ENCODE peak calls at places on chromosomes 6 and 20, in nine cellular contexts. C, E, A, Y, W, Q, O, T and D are unnamed samples.
A peak's percentile ranks its signal among the peaks of the same experiment; 100 is the strongest.

GRCh38 chr6:38708483-38708882 is 5.5 kb upstream of the GLO1 start:
- DNase-seq in C (no peak), E (peak; percentile 19), A (no peak), Y (no peak), W (no peak), Q (no peak), O (no peak), T (no peak), D (no peak)

GRCh38 chr6:133205304-133205703 is 35.9 kb upstream of the EYA4 start:
- DNase-seq in C (no peak), E (no peak), A (no peak), Y (no peak), W (no peak), Q (no peak), O (no peak), T (no peak), D (no peak)

GRCh38 chr6:169229611-169230321 is 23.9 kb downstream of the THBS2 start:
- DNase-seq in C (no peak), E (no peak), A (no peak), Y (no peak), W (no peak), Q (no peak), O (no peak), T (no peak), D (no peak)

GRCh38 chr6:39961178-39961577 is 26.9 kb upstream of the MOCS1 start:
- DNase-seq in C (peak; percentile 47), E (peak; percentile 52), A (no peak), Y (no peak), W (no peak), Q (no peak), O (no peak), T (no peak), D (no peak)

GRCh38 chr6:170135461-170135820 is 155.4 kb downstream of the DLL1 start:
- DNase-seq in C (no peak), E (no peak), A (no peak), Y (no peak), W (no peak), Q (no peak), O (no peak), T (no peak), D (no peak)

GRCh38 chr6:137277971-137278602 is 58.9 kb upstream of the IFNGR1 start:
- DNase-seq in C (peak; percentile 84), E (peak; percentile 48), A (peak; percentile 58), Y (peak; percentile 32), W (no peak), Q (peak; percentile 45), O (peak; percentile 28), T (peak; percentile 15), D (peak; percentile 85)

GRCh38 chr20:35652641-35653429 is 11.9 kb downstream of the CPNE1 start:
- DNase-seq in C (no peak), E (no peak), A (no peak), Y (no peak), W (no peak), Q (no peak), O (no peak), T (no peak), D (no peak)

GRCh38 chr6:56837322-56837894 is 117.5 kb upstream of the BEND6 start:
- DNase-seq in C (no peak), E (no peak), A (no peak), Y (no peak), W (no peak), Q (no peak), O (no peak), T (no peak), D (no peak)

GRCh38 chr6:32087574-32088486 is 21.3 kb downstream of the TNXB start:
- DNase-seq in C (peak; percentile 46), E (peak; percentile 81), A (peak; percentile 73), Y (peak; percentile 81), W (peak; percentile 49), Q (peak; percentile 96), O (peak; percentile 82), T (peak; percentile 94), D (peak; percentile 88)

GRCh38 chr20:44050925-44051660 is 135.9 kb downstream of the JPH2 start:
- DNase-seq in C (no peak), E (no peak), A (no peak), Y (no peak), W (no peak), Q (no peak), O (no peak), T (no peak), D (no peak)

GRCh38 chr6:130313206-130313605 is 52.6 kb upstream of the TMEM200A start:
- DNase-seq in C (no peak), E (no peak), A (no peak), Y (peak; percentile 38), W (no peak), Q (no peak), O (no peak), T (peak; percentile 18), D (no peak)

GRCh38 chr6:147161974-147162495 is 42.2 kb upstream of the STXBP5 start:
- DNase-seq in C (peak; percentile 95), E (peak; percentile 89), A (no peak), Y (no peak), W (no peak), Q (peak; percentile 23), O (no peak), T (no peak), D (peak; percentile 89)

GRCh38 chr6:56713285-56713684 is 70.6 kb upstream of the DST start:
- DNase-seq in C (peak; percentile 89), E (peak; percentile 82), A (no peak), Y (peak; percentile 77), W (no peak), Q (peak; percentile 63), O (peak; percentile 44), T (no peak), D (peak; percentile 92)

GRCh38 chr20:63977392-63978276 is 1.8 kb downstream of the SAMD10 start:
- DNase-seq in C (peak; percentile 88), E (peak; percentile 76), A (no peak), Y (no peak), W (no peak), Q (peak; percentile 71), O (peak; percentile 87), T (no peak), D (peak; percentile 51)

GRCh38 chr6:85574932-85575598 is 18.6 kb downstream of the SNX14 start:
- DNase-seq in C (peak; percentile 89), E (peak; percentile 85), A (no peak), Y (no peak), W (no peak), Q (peak; percentile 8), O (peak; percentile 52), T (no peak), D (peak; percentile 70)

GRCh38 chr6:5786321-5787053 is 220.2 kb downstream of the NRN1 start:
- DNase-seq in C (no peak), E (no peak), A (no peak), Y (no peak), W (no peak), Q (no peak), O (no peak), T (no peak), D (no peak)

GRCh38 chr6:158387036-158387435 is 74.8 kb downstream of the TULP4 start:
- DNase-seq in C (no peak), E (peak; percentile 26), A (no peak), Y (peak; percentile 4), W (no peak), Q (no peak), O (peak; percentile 46), T (no peak), D (no peak)
- TF ChIP-seq CTCF in C (peak; percentile 2), E (peak; percentile 22), A (no peak), Y (no peak), W (no peak), Q (no peak), O (peak; percentile 31), T (no peak), D (peak; percentile 40)

DNA sequence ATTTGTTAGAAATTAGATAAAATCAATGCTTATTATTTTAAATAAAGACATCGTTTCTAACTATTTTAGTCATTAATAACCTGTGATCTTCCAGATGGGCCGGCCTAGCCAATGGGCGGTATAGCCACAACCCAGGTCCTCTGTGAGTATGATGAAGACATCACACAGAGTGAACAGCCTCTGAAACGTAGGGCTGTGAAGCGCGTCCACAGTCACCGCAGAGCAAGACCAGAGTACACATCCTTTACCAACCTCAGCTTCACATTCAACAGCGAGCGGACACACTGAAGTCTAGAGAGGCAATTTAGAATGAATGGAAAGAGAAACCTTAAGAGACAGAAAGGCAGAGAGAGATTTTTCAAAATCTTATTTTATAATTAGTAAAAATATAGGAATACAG is 125.0 kb upstream of the RPS6KA2 start:
- DNase-seq in C (no peak), E (no peak), A (no peak), Y (no peak), W (no peak), Q (no peak), O (no peak), T (no peak), D (no peak)
- H4K20me1 ChIP-seq in C (no peaks in the 10 kb centered on the region), E (no peaks in the 10 kb centered on the region), A (no peaks in the 10 kb centered on the region), Y (no peaks in the 10 kb centered on the region), W (no peaks in the 10 kb centered on the region), Q (no peaks in the 10 kb centered on the region), O (no peaks in the 10 kb centered on the region), T (no peaks in the 10 kb centered on the region), D (no peaks in the 10 kb centered on the region)

DNA sequence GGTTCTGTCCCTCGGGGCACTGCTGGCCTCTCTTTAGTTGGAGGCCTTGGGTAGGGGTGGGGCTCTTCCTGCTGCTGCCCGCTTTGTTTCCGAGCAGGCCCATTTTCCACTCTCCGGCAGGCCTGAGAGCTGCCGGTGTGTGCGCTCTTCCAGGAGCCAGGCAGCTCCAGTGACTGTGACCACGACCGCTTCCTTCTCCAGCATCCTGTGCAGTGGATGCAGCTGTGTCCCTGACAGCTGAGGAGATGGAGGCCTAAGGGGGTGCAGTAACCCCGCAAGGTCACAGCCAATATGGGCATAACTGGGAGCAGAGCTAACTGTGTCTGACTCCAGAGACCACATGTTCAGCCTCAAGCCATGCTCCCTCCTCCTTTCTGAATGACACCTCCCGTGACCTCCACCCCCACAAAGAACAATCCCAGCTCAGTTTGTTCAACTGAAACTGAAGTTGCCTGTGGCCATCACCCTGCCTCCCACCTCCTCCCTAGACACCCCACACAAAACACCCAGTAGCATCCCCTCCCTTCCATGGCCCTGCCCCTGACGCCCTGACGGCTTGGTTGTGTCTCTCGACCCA is 28.0 kb downstream of the SPATA2 start:
- DNase-seq in C (peak; percentile 38), E (peak; percentile 17), A (no peak), Y (no peak), W (no peak), Q (no peak), O (no peak), T (no peak), D (no peak)
- H3K36me3 ChIP-seq in C (peaks cover 30% of the 10 kb centered on the region), E (peaks cover 10% of the 10 kb centered on the region), A (peaks cover 12% of the 10 kb centered on the region), Y (no peaks in the 10 kb centered on the region), W (no peaks in the 10 kb centered on the region), Q (no peaks in the 10 kb centered on the region), O (peaks cover 13% of the 10 kb centered on the region), T (no peaks in the 10 kb centered on the region), D (peaks cover 4% of the 10 kb centered on the region)

DNA sequence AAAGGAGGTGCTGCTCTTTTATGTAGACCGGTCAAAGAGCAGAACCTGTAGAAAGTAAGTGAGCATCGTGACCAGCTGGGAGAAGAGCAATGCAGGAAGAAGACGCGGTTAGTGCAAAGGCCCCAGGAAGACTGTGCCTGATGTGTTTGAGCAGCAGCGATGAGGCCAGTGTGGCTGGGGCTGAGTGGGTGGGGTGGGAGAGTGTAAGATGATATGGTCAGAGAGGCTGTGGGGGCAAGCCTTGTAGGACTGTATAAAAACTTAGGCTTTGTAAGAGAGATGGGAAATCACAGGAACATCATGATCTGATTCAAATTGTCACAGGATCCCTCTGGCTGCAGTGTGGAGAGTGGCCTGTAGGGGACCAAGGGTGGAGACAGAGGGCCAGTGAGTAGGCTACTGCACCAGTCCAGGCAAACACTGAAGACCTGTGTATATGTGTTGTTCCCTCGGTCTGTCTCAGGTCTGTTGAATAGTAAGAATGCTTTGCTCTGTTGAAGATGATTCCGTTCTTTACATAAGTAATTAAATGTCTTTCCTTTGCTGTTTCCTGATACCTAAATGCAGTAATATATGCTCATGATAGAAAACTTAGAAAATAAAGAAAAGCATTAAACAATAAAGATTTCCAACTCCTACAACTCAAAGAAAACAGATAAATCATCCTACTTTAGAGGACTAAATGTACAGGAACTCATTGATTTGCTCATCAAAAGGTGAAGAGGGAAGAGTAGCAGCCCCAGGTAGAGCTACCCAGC is 23.6 kb upstream of the WFDC2 start:
- DNase-seq in C (no peak), E (no peak), A (no peak), Y (peak; percentile 45), W (peak; percentile 56), Q (no peak), O (peak; percentile 61), T (peak; percentile 32), D (peak; percentile 76)
- TF ChIP-seq CTCF in C (peak; percentile 35), E (peak; percentile 58), A (peak; percentile 85), Y (peak; percentile 21), W (peak; percentile 72), Q (peak; percentile 30), O (peak; percentile 75), T (peak; percentile 56), D (peak; percentile 82)